ENCODE peak calls at places on chromosomes 13 and 19, in four cellular contexts. O, T, F and P are unnamed samples.

GRCh38 chr13:55977436-55977835 is 1163.3 kb upstream of the PRR20A start:
- DNase-seq in O (no peak), T (no peak), F (no peak), P (no peak)

GRCh38 chr13:41568143-41568989 is 111.0 kb downstream of the RGCC start:
- DNase-seq in F (no peak), O (no peak), T (no peak), P (no peak)

GRCh38 chr13:24271611-24272451 is 37.5 kb upstream of the C1QTNF9 start:
- DNase-seq in F (no peak), T (no peak), O (no peak), P (no peak)

GRCh38 chr13:30158774-30159445 is 148.4 kb downstream of the KATNAL1 start:
- DNase-seq in T (no peak), F (no peak), O (peak), P (no peak)

GRCh38 chr13:111911754-111912452 is 155.0 kb upstream of the SOX1 start:
- DNase-seq in T (no peak), O (no peak), F (no peak), P (no peak)

GRCh38 chr19:5976768-5977167 is 1.2 kb downstream of the RANBP3 start:
- DNase-seq in O (no peak), T (no peak), F (no peak), P (no peak)

GRCh38 chr13:46633416-46633815 is 80.4 kb downstream of the LRCH1 start:
- DNase-seq in F (peak), O (no peak), T (no peak), P (no peak)

GRCh38 chr13:24747248-24748151 is 16.5 kb upstream of the RNF17 start:
- DNase-seq in T (no peak), F (no peak), O (peak), P (peak)

GRCh38 chr13:42478531-42479156 is 95.3 kb upstream of the TNFSF11 start:
- DNase-seq in T (no peak), F (peak), O (peak), P (no peak)

GRCh38 chr13:86945596-86945995 is 725.6 kb upstream of the SLITRK5 start:
- DNase-seq in F (no peak), O (no peak), T (no peak), P (no peak)

GRCh38 chr19:39046037-39046821 is 13.9 kb upstream of the FBXO27 start:
- DNase-seq in F (peak), T (no peak), O (peak), P (no peak)

GRCh38 chr13:26219726-26220125 is 2.4 kb downstream of the RNF6 start:
- DNase-seq in T (no peak), O (no peak), F (no peak), P (no peak)

GRCh38 chr19:5137114-5137513 is 168.2 kb downstream of the KDM4B start:
- DNase-seq in T (no peak), O (no peak), F (no peak), P (no peak)

GRCh38 chr13:79393564-79394249 is 12.3 kb downstream of the RBM26 start:
- DNase-seq in T (peak), F (no peak), O (peak), P (peak)

GRCh38 chr19:42284641-42285341 is 15.7 kb downstream of the CIC start:
- DNase-seq in F (no peak), T (no peak), O (peak), P (no peak)

GRCh38 chr19:35513975-35514809 is 743 bp upstream of the DMKN start:
- DNase-seq in O (no peak), T (no peak), F (no peak), P (no peak)

GRCh38 chr13:24511824-24512207 is 762 bp downstream of the PARP4 start:
- DNase-seq in O (peak), F (no peak), T (no peak), P (no peak)

GRCh38 chr19:8835877-8836276 is 3.7 kb downstream of the MBD3L1 start:
- DNase-seq in O (no peak), T (no peak), F (no peak), P (no peak)

GRCh38 chr13:113837554-113838355 is 26.1 kb downstream of the GAS6 start:
- DNase-seq in O (peak), T (no peak), F (peak), P (no peak)

GRCh38 chr19:41887711-41888382 is 4.9 kb downstream of the ARHGEF1 start:
- DNase-seq in T (peak), F (no peak), O (no peak), P (peak)

GRCh38 chr19:47227347-47228167 is 3.4 kb downstream of the BBC3 start:
- DNase-seq in O (peak), T (no peak), F (peak), P (no peak)

GRCh38 chr13:32905063-32905863 is 111.0 kb upstream of the KL start:
- DNase-seq in F (no peak), T (no peak), O (no peak), P (no peak)

GRCh38 chr13:112972867-112973576 is 4.0 kb downstream of the MCF2L start:
- DNase-seq in F (no peak), O (no peak), T (peak), P (no peak)

GRCh38 chr19:46202426-46202825 is 27.1 kb upstream of the IGFL1 start:
- DNase-seq in T (no peak), O (no peak), F (no peak), P (no peak)

GRCh38 chr19:50050406-50051223 is 24.8 kb downstream of the ZNF473 start:
- DNase-seq in F (no peak), O (peak), T (peak), P (peak)

GRCh38 chr13:34179481-34179880 is 361.5 kb downstream of the RFC3 start:
- DNase-seq in T (no peak), O (no peak), F (no peak), P (no peak)

GRCh38 chr19:8593931-8594330 is 16.6 kb downstream of the ADAMTS10 start:
- DNase-seq in T (no peak), F (no peak), O (no peak), P (no peak)

GRCh38 chr13:46992383-46992952 is 95.6 kb upstream of the HTR2A start:
- DNase-seq in F (no peak), T (no peak), O (peak), P (no peak)

GRCh38 chr13:51916419-51916818 is 54.6 kb downstream of the CCDC70 start:
- DNase-seq in T (no peak), O (no peak), F (no peak), P (no peak)

GRCh38 chr13:109509154-109509905 is 277.1 kb downstream of the IRS2 start:
- DNase-seq in T (no peak), F (no peak), O (no peak), P (no peak)

GRCh38 chr19:10207026-10207425 is 12.3 kb upstream of the DNMT1 start:
- DNase-seq in F (no peak), O (no peak), T (no peak), P (no peak)

GRCh38 chr13:50993908-50994307 is 84.3 kb downstream of the RNASEH2B start:
- DNase-seq in T (no peak), O (no peak), F (peak), P (no peak)

GRCh38 chr19:35451278-35452096 is 3.4 kb downstream of the FFAR2 start:
- DNase-seq in F (no peak), O (no peak), T (no peak), P (no peak)

GRCh38 chr13:37995052-37995451 is 125.5 kb upstream of the TRPC4 start:
- DNase-seq in O (no peak), T (peak), F (no peak), P (no peak)

GRCh38 chr13:105773887-105774538 is 761.4 kb downstream of the EFNB2 start:
- DNase-seq in F (no peak), O (no peak), T (peak), P (no peak)

GRCh38 chr19:35613574-35613973 is 1.0 kb downstream of the HAUS5 start:
- DNase-seq in F (no peak), O (no peak), T (no peak), P (no peak)